ENCODE peak calls at places on chromosomes 5 and 9, in four cellular contexts. Z, U, K and M are unnamed samples.

GRCh38 chr5:69030663-69031062 is 63.2 kb upstream of the SLC30A5 start:
- DNase-seq in K (no peak), Z (no peak), U (no peak), M (no peak)

GRCh38 chr9:121281614-121282291 is 13.8 kb downstream of the GSN start:
- DNase-seq in Z (no peak), K (peak; percentile 84), U (peak; percentile 85), M (peak; percentile 71)

GRCh38 chr5:169978744-169979143 is 1.6 kb downstream of the INSYN2B start:
- DNase-seq in K (no peak), Z (no peak), U (no peak), M (no peak)

GRCh38 chr9:92535940-92536850 is at the start of gene ECM2:
- DNase-seq in Z (no peak), U (no peak), K (no peak), M (no peak)

GRCh38 chr5:119515192-119515591 is 62.9 kb downstream of the HSD17B4 start:
- DNase-seq in U (no peak), K (no peak), Z (no peak), M (no peak)

GRCh38 chr5:79684782-79685181 is 4.9 kb upstream of the CMYA5 start:
- DNase-seq in U (no peak), Z (no peak), K (no peak), M (no peak)

GRCh38 chr9:21709464-21710058 is 92.9 kb upstream of the MTAP start:
- DNase-seq in K (no peak), U (peak; percentile 37), Z (no peak), M (peak; percentile 74)

GRCh38 chr5:140018096-140018481 is 25.0 kb downstream of the NRG2 start:
- DNase-seq in K (no peak), Z (no peak), U (no peak), M (no peak)

GRCh38 chr9:88596376-88596775 is 61.4 kb downstream of the NXNL2 start:
- DNase-seq in Z (no peak), U (no peak), K (no peak), M (no peak)

GRCh38 chr5:54702470-54702869 is 184.9 kb downstream of the SNX18 start:
- DNase-seq in Z (no peak), K (no peak), U (no peak), M (no peak)

DNA sequence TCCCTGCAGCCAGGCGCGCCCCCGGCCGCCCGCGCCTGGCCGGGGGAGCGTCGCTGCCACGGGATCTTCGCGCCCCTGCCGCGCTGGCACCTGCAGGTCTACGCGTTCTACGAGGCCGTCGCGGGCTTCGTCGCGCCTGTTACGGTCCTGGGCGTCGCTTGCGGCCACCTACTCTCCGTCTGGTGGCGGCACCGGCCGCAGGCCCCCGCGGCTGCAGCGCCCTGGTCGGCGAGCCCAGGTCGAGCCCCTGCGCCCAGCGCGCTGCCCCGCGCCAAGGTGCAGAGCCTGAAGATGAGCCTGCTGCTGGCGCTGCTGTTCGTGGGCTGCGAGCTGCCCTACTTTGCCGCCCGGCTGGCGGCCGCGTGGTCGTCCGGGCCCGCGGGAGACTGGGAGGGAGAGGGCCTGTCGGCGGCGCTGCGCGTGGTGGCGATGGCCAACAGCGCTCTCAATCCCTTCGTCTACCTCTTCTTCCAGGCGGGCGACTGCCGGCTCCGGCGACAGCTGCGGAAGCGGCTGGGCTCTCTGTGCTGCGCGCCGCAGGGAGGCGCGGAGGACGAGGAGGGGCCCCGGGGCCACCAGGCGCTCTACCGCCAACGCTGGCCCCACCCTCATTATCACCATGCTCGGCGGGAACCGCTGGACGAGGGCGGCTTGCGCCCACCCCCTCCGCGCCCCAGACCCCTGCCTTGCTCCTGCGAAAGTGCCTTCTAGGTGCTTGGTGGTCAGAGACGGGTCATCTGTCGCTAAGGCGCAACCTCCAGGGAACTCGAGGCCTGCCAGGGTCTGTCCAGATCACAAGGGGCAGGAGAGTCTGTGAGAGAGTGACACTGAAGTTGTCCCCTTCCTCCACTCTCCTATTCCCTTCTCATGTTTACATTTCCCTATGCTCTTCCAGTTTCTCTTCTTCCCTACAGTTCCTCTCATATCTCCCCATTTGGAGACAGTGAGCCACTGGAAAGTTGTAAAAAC is 1.3 kb downstream of the GPR150 start:
- DNase-seq in K (no peak), Z (no peak), U (no peak), M (peak; percentile 7)
- TF ChIP-seq RNF2 in K (no peak), Z (peak; percentile 59), U (peak; percentile 87), M (no peak)

GRCh38 chr5:126511961-126512360 is 83.1 kb downstream of the ALDH7A1 start:
- DNase-seq in K (no peak), Z (no peak), U (no peak), M (no peak)

GRCh38 chr5:126509339-126509738 is 85.7 kb downstream of the ALDH7A1 start:
- DNase-seq in U (no peak), K (no peak), Z (no peak), M (no peak)

GRCh38 chr5:126506079-126506478 is 82.9 kb downstream of the GRAMD2B start:
- DNase-seq in K (no peak), Z (no peak), U (no peak), M (no peak)

GRCh38 chr5:126508251-126508961 is 85.2 kb downstream of the GRAMD2B start:
- DNase-seq in K (no peak), Z (no peak), U (no peak), M (no peak)

GRCh38 chr5:126508962-126509279 is 85.7 kb downstream of the GRAMD2B start:
- DNase-seq in Z (no peak), U (no peak), K (no peak), M (no peak)
- TF ChIP-seq PHF8 in Z (no peak), U (no peak), K (no peak), M (no peak)

DNA sequence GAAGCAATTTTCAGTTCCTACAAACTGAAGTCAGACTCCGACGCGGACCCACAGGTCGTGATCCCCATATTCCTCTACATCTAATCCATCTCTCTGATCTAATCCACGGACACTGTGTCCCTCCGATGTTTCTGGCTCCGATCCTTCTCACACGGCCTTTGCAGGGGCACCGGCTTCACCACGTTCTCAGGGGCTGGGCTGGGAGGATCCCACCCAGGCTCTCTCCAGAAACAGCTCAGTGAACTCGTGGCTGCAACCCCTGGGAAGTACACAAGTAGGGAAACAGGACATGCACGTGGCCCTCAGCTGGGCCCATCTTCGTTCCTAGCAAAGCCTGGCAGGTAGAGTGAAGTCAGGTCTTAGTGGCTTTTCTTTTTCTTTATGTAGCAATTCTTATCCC is 49.1 kb upstream of the OLFM1 start:
- DNase-seq in K (no peak), Z (no peak), U (no peak), M (no peak)
- TF ChIP-seq MAFK in K (no peak), Z (no peak), U (no peak), M (no peak)

DNA sequence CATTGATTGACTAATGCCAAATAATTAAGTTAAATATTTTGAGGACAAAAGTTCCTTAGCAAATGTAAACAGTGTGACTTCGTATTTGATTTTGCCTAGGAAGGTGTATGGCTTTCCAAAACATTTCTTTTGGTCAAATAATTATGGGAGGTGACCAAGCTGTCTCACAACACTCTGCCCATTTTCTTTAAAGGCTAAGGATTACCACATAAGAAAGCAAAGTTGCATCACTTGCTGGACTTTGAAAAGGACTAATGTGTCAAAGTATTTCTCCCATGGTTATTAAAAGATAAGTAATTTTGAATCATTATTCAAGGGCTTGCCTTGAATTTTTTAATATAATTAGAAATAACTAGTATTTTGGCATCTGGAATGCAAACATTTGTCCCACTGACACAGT is 74.7 kb downstream of the HAPLN1 start:
- DNase-seq in Z (no peak), K (no peak), U (no peak), M (no peak)
- TF ChIP-seq RNF2 in Z (no peak), K (no peak), U (no peak), M (no peak)